ENCODE peak calls at places on chromosome 7, in ten cellular contexts. O is ecto neural progenitor cell; R is NCI-H446; N is fibroblast of the aortic adventitia; M is stimulated activated naive B cell treated with anti-CD40 and anti-IgM and Interleukin-4, amounts not matched to agents 10 μg/mL and 1 μg/mL and 100 μg/mL, for 72 hours; D is NCI-H748 treated with DMSO at 0.1 percent for 48 hours; A is A172; B is Kasumi-1; Y is ACHN; Q is sciatic nerve. S is an unnamed sample.

GRCh38 chr7:128033246-128033645 is 2.0 kb upstream of the LRRC4 start:
- DNase-seq in O (no peak), A (no peak), R (no peak), N (no peak), Y (no peak), M (no peak), B (no peak), D (no peak), Q (no peak), S (no peak)

GRCh38 chr7:1012004-1012348 is 29.0 kb downstream of the CYP2W1 start:
- DNase-seq in N (no peak), M (no peak), Y (no peak), Q (no peak), B (no peak), R (no peak), D (no peak), A (no peak), O (no peak), S (no peak)

GRCh38 chr7:128814496-128814895 is 15.7 kb upstream of the FLNC start:
- DNase-seq in N (no peak), Q (no peak), M (no peak), Y (no peak), B (no peak), A (no peak), O (no peak), R (peak), D (no peak), S (peak)

GRCh38 chr7:142880886-142881505 is 4.5 kb downstream of the TRPV6 start:
- DNase-seq in N (peak), M (peak), A (peak), D (no peak), B (peak), O (peak), Q (no peak), R (no peak), Y (peak), S (no peak)

GRCh38 chr7:50988465-50988864 is 205.8 kb upstream of the GRB10 start:
- DNase-seq in N (no peak), R (no peak), B (no peak), Q (no peak), D (no peak), A (no peak), O (no peak), M (no peak), Y (no peak), S (no peak)

GRCh38 chr7:151686826-151687225 is 167.1 kb upstream of the RHEB start:
- DNase-seq in B (no peak), O (no peak), A (no peak), D (no peak), R (no peak), Q (no peak), M (no peak), Y (no peak), N (peak), S (no peak)

GRCh38 chr7:131493559-131493958 is 62.9 kb downstream of the PODXL start:
- DNase-seq in R (no peak), M (no peak), O (no peak), Y (no peak), B (no peak), A (no peak), D (no peak), N (no peak), Q (no peak), S (no peak)

GRCh38 chr7:108848486-108848885 is 278.8 kb downstream of the DNAJB9 start:
- DNase-seq in N (no peak), R (no peak), M (no peak), O (no peak), Q (no peak), B (no peak), A (no peak), D (no peak), Y (no peak), S (no peak)

GRCh38 chr7:5172196-5172800 is 17.7 kb upstream of the WIPI2 start:
- DNase-seq in M (no peak), N (no peak), O (no peak), B (no peak), Q (no peak), D (no peak), Y (no peak), A (peak), R (no peak), S (no peak)

GRCh38 chr7:47288060-47288459 is 293.9 kb downstream of the TNS3 start:
- DNase-seq in O (no peak), M (no peak), B (no peak), N (no peak), R (no peak), Q (peak), A (no peak), D (no peak), Y (no peak), S (no peak)

GRCh38 chr7:38274493-38274892 is 1.1 kb upstream of the TARP start:
- DNase-seq in N (no peak), M (no peak), O (no peak), B (no peak), A (no peak), D (no peak), Q (no peak), R (no peak), Y (no peak), S (no peak)

GRCh38 chr7:27189560-27190283 is 4.7 kb upstream of the HOXA11 start:
- DNase-seq in A (no peak), N (no peak), R (no peak), M (no peak), Y (no peak), Q (peak), D (no peak), O (no peak), B (no peak), S (no peak)

GRCh38 chr7:116231543-116232401 is 21.4 kb downstream of the TES start:
- DNase-seq in M (no peak), Y (peak), B (peak), O (no peak), D (no peak), Q (no peak), A (peak), R (no peak), N (peak), S (no peak)

GRCh38 chr7:39674391-39674790 is 51.0 kb downstream of the RALA start:
- DNase-seq in M (no peak), Q (no peak), O (no peak), R (peak), B (no peak), D (no peak), Y (no peak), A (no peak), N (peak), S (no peak)

GRCh38 chr7:4519819-4520520 is 162.1 kb upstream of the FOXK1 start:
- DNase-seq in Y (no peak), N (no peak), B (no peak), A (no peak), R (no peak), M (no peak), O (no peak), Q (no peak), D (no peak), S (no peak)

GRCh38 chr7:3243256-3243655 is 57.8 kb upstream of the SDK1 start:
- DNase-seq in M (no peak), N (no peak), D (no peak), Q (no peak), O (no peak), A (no peak), Y (no peak), R (no peak), B (no peak), S (no peak)

GRCh38 chr7:42993038-42993437 is 60.9 kb downstream of the MRPL32 start:
- DNase-seq in B (no peak), Q (no peak), M (no peak), R (peak), Y (no peak), D (no peak), O (peak), A (no peak), N (no peak), S (no peak)

GRCh38 chr7:144653449-144653848 is 182.4 kb downstream of the TPK1 start:
- DNase-seq in R (no peak), D (no peak), M (no peak), Q (no peak), A (no peak), Y (no peak), N (no peak), B (no peak), O (no peak), S (no peak)

GRCh38 chr7:1063361-1063760 is 19.0 kb downstream of the GPR146 start:
- DNase-seq in N (no peak), D (no peak), R (no peak), Y (no peak), M (no peak), Q (no peak), B (no peak), A (no peak), O (no peak), S (no peak)

GRCh38 chr7:99042957-99043356 is 101.0 kb downstream of the SMURF1 start:
- DNase-seq in A (peak), O (no peak), R (no peak), Y (no peak), N (peak), M (no peak), D (no peak), B (no peak), Q (no peak), S (no peak)

GRCh38 chr7:108200326-108200725 is 70.2 kb upstream of the LAMB4 start:
- DNase-seq in R (no peak), A (no peak), Y (no peak), D (no peak), M (no peak), Q (no peak), O (no peak), B (no peak), N (no peak), S (no peak)

S was measured in NCI-H1694.